ENCODE peak calls at places on chromosomes 4 and X, in five cellular contexts. C is HCT116, D is MM.1S, X is GM23248, S is PC-9. N is an unnamed sample.
A peak's percentile ranks its signal among the peaks of the same experiment; 100 is the strongest.

GRCh38 chr4:73315091-73315490 is 56.5 kb upstream of the ANKRD17 start:
- DNase-seq in X (peak; percentile 80), D (no peak), C (no peak), S (no peak), N (no peak)

GRCh38 chr4:110508827-110509446 is 33.0 kb downstream of the ENPEP start:
- DNase-seq in C (no peak), D (peak; percentile 42), X (peak; percentile 72), S (no peak), N (peak; percentile 61)

GRCh38 chr4:158540125-158540907 is 18.6 kb downstream of the RXFP1 start:
- DNase-seq in S (peak; percentile 43), C (no peak), X (peak; percentile 7), D (no peak), N (no peak)

GRCh38 chr4:110411599-110412011 is 64.3 kb upstream of the ENPEP start:
- DNase-seq in X (no peak), D (no peak), S (no peak), C (no peak), N (no peak)

GRCh38 chr4:110085131-110085530 is 113.3 kb downstream of the ELOVL6 start:
- DNase-seq in S (no peak), C (no peak), D (peak; percentile 31), X (no peak), N (peak; percentile 60)

GRCh38 chrX:41300758-41301437 is 33.1 kb upstream of the DDX3X start:
- DNase-seq in X (peak; percentile 53), S (no peak), D (no peak), C (no peak), N (no peak)

GRCh38 chr4:104693601-104694201 is 199.0 kb upstream of the CXXC4 start:
- DNase-seq in X (peak; percentile 28), S (no peak), C (peak; percentile 26), D (peak; percentile 19), N (no peak)

GRCh38 chr4:121696140-121696640 is 590 bp downstream of the ANXA5 start:
- DNase-seq in D (peak; percentile 59), C (no peak), S (no peak), X (peak; percentile 95), N (peak; percentile 78)

GRCh38 chrX:427812-428725 is 41.4 kb upstream of the PPP2R3B start:
- DNase-seq in X (peak; percentile 24), C (no peak), D (peak; percentile 12), S (no peak), N (peak; percentile 67)

GRCh38 chrX:30865020-30865419 is 24.0 kb downstream of the TAB3 start:
- DNase-seq in C (no peak), X (peak; percentile 3), D (peak; percentile 7), S (no peak), N (peak; percentile 11)

GRCh38 chrX:119755981-119756533 is 2.3 kb upstream of the SOWAHD start:
- DNase-seq in D (peak; percentile 91), S (no peak), C (no peak), X (no peak), N (no peak)

GRCh38 chr4:26083987-26084386 is 170.0 kb downstream of the SMIM20 start:
- DNase-seq in X (peak; percentile 91), D (no peak), C (peak; percentile 65), S (peak; percentile 44), N (peak; percentile 71)

GRCh38 chr4:7691061-7691460 is 248.6 kb downstream of the AFAP1 start:
- DNase-seq in S (no peak), X (no peak), C (no peak), D (no peak), N (no peak)

GRCh38 chr4:39435875-39436563 is 22.7 kb downstream of the RPL9 start:
- DNase-seq in X (no peak), C (no peak), D (no peak), S (no peak), N (no peak)

GRCh38 chr4:148514581-148514980 is 72.4 kb upstream of the NR3C2 start:
- DNase-seq in X (no peak), S (no peak), C (no peak), D (no peak), N (no peak)

GRCh38 chrX:85109235-85109634 is 105.6 kb downstream of the APOOL start:
- DNase-seq in S (peak; percentile 7), C (peak; percentile 35), X (peak; percentile 13), D (peak; percentile 47), N (no peak)

GRCh38 chr4:107083-107443 is 17.2 kb upstream of the ZNF718 start:
- DNase-seq in S (no peak), D (no peak), C (no peak), X (no peak), N (no peak)

GRCh38 chr4:1690698-1691097 is 6.6 kb upstream of the FAM53A start:
- DNase-seq in C (no peak), X (no peak), S (no peak), D (no peak), N (no peak)
- H3K9me2 ChIP-seq in C (no peaks in the 10 kb centered on the region), X (no peaks in the 10 kb centered on the region), S (no peaks in the 10 kb centered on the region), D (no peaks in the 10 kb centered on the region), N (no peaks in the 10 kb centered on the region)

GRCh38 chr4:15777697-15778096 is 431 bp upstream of the CD38 start:
- DNase-seq in S (no peak), X (no peak), C (no peak), D (no peak), N (no peak)
- H3K4me2 ChIP-seq in S (no peak overlapping the region), X (no peak overlapping the region), C (no peak overlapping the region), D (peak overlapping the region; percentile 99), N (no peak overlapping the region)

GRCh38 chrX:133475521-133475920 is 60.2 kb upstream of the GPC4 start:
- DNase-seq in S (no peak), X (no peak), C (no peak), D (no peak), N (no peak)

GRCh38 chrX:133474559-133474958 is 59.3 kb upstream of the GPC4 start:
- DNase-seq in X (no peak), C (no peak), S (no peak), D (no peak), N (no peak)

GRCh38 chrX:133473451-133473850 is 58.2 kb upstream of the GPC4 start:
- DNase-seq in D (no peak), S (no peak), X (peak; percentile 33), C (no peak), N (no peak)

DNA sequence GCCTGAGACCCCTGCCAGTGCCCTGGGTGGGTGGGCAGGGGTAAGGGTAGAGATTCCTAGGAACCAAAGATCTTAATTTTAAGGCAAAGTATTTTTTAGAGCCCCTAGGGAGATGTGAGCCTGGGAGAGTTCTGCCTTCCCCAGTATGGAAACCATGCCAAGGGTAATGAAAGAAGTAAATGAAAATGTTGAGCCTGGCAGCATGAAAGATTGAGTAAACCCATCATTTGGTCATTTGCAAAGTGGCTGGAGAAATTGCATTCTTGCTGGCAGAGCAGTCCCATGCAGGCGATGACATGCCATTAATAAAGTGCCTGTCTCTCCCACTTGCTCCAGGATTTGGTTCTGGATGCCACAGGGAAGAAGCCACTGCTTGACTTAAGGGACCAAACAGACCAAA is 60.7 kb upstream of the GPC4 start:
- DNase-seq in S (no peak), D (no peak), C (no peak), X (no peak), N (no peak)
- H3K9me2 ChIP-seq in S (no peaks in the 10 kb centered on the region), D (no peaks in the 10 kb centered on the region), C (no peaks in the 10 kb centered on the region), X (no peaks in the 10 kb centered on the region), N (no peaks in the 10 kb centered on the region)

GRCh38 chr4:55186123-55186522 is 60.7 kb upstream of the KDR start:
- DNase-seq in D (no peak), S (no peak), C (no peak), X (no peak), N (no peak)

GRCh38 chr4:55186700-55187099 is 61.3 kb upstream of the KDR start:
- DNase-seq in X (no peak), C (no peak), S (no peak), D (no peak), N (no peak)

GRCh38 chr4:55181606-55182005 is 56.2 kb upstream of the KDR start:
- DNase-seq in S (no peak), X (no peak), C (no peak), D (no peak), N (no peak)

GRCh38 chr4:55183926-55184599 is 58.7 kb upstream of the KDR start:
- DNase-seq in S (peak; percentile 51), C (peak; percentile 87), X (peak; percentile 94), D (no peak), N (peak; percentile 70)

GRCh38 chr4:55184600-55185523 is 59.5 kb upstream of the KDR start:
- DNase-seq in C (peak; percentile 64), S (peak; percentile 43), D (peak; percentile 33), X (peak; percentile 60), N (peak; percentile 55)
- H3K4me2 ChIP-seq in C (peak overlapping the region; percentile 65), S (peak overlapping the region; percentile 30), D (no peak overlapping the region), X (peak overlapping the region; percentile 41), N (peak overlapping the region; percentile 14)

DNA sequence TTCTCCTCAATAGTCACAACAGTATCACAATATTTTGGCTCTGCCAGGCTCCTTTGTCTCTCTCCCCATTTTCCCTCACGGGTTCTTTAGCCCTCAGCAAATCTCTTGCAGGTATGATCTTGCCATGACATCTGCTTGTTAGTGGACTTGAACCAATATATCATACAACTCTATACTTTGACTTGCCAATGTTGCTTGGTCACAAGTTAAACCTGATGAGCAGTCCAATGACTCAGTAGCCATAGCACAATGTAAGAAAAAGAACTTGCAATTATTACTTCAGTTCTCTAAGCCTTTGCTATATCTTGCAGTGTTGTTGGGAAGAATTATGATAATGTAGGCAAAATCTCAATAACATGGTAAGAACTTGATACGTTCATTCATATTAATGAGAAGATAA is 174.6 kb upstream of the NRK start:
- DNase-seq in D (no peak), S (no peak), X (no peak), C (no peak), N (no peak)
- H3K9me2 ChIP-seq in D (no peaks in the 10 kb centered on the region), S (no peaks in the 10 kb centered on the region), X (no peaks in the 10 kb centered on the region), C (no peaks in the 10 kb centered on the region), N (no peaks in the 10 kb centered on the region)

DNA sequence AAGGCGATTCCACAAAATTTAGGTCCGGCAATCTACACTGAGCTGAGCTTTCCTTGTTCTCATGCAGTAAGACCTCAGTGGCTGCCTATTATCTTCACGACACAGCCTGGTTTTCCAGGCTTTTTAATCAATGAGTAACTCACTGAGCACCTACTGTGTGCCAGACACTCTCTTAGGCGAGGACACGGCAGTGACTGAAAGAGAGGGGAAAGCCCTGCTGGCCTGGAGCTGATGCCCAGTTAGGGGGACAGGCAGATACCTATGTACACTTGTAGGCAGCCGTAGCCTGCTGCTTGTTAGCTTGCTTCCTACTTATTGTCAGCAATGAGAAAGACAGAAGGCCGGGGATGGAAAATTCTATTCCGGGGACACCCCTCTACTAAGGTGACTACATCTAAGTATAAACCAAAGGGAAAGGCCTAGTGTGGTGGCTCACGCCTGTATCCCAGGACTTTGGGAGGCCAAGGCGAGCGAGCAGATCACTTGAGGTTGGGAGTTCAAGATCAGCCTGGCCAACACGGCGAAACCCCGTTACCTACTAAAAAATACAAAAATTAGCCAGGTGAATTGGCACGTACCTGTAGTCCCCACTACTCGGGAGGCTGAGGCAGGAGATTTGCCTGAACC is 3.8 kb downstream of the WDR1 start:
- DNase-seq in D (no peak), C (no peak), X (no peak), S (no peak), N (no peak)
- H3K4me2 ChIP-seq in D (no peak overlapping the region), C (no peak overlapping the region), X (no peak overlapping the region), S (no peak overlapping the region), N (no peak overlapping the region)